ENCODE peak calls at places on chromosomes 16 and 17, in eight cellular contexts. F, K, J, C, H, B, D and N are unnamed samples.

GRCh38 chr17:57577751-57578607 is 167.1 kb downstream of the CCDC182 start:
- DNase-seq in F (no peak), K (peak), J (no peak), C (no peak), H (peak), B (peak), D (peak), N (no peak)

GRCh38 chr16:68436581-68436980 is 11.7 kb downstream of the SMPD3 start:
- DNase-seq in F (no peak), K (peak), J (peak), C (no peak), H (no peak), B (no peak), D (no peak), N (peak)

GRCh38 chr16:77869997-77870813 is 81.8 kb downstream of the VAT1L start:
- DNase-seq in F (peak), K (no peak), J (no peak), C (peak), H (no peak), B (peak), D (peak), N (no peak)

GRCh38 chr17:3804503-3804931 is 3.5 kb upstream of the ITGAE start:
- DNase-seq in F (no peak), K (no peak), J (no peak), C (no peak), H (no peak), B (peak), D (peak), N (peak)

GRCh38 chr16:86218479-86219170 is 291.7 kb upstream of the FOXF1 start:
- DNase-seq in F (no peak), K (no peak), J (no peak), C (no peak), H (no peak), B (no peak), D (no peak), N (no peak)

GRCh38 chr17:9051561-9051960 is 30.3 kb downstream of the NTN1 start:
- DNase-seq in F (no peak), K (no peak), J (no peak), C (no peak), H (peak), B (no peak), D (no peak), N (no peak)

GRCh38 chr16:53605979-53606378 is 97.7 kb downstream of the RPGRIP1L start:
- DNase-seq in F (no peak), K (no peak), J (no peak), C (no peak), H (no peak), B (no peak), D (no peak), N (no peak)

GRCh38 chr17:2609091-2609490 is 15.6 kb downstream of the PAFAH1B1 start:
- DNase-seq in F (no peak), K (no peak), J (no peak), C (no peak), H (no peak), B (no peak), D (no peak), N (no peak)

GRCh38 chr16:31382485-31383161 is 10.5 kb upstream of the ITGAD start:
- DNase-seq in F (peak), K (peak), J (peak), C (peak), H (peak), B (peak), D (peak), N (peak)

GRCh38 chr16:77660311-77660710 is 62.0 kb upstream of the NUDT7 start:
- DNase-seq in F (no peak), K (peak), J (no peak), C (no peak), H (peak), B (no peak), D (peak), N (no peak)

GRCh38 chr16:84947022-84947421 is 64.3 kb downstream of the ZDHHC7 start:
- DNase-seq in F (no peak), K (no peak), J (no peak), C (no peak), H (no peak), B (peak), D (no peak), N (no peak)

GRCh38 chr17:57269052-57269451 is 12.7 kb downstream of the MSI2 start:
- DNase-seq in F (no peak), K (no peak), J (no peak), C (no peak), H (no peak), B (no peak), D (no peak), N (no peak)

GRCh38 chr16:79163666-79164377 is 436.7 kb downstream of the MAF start:
- DNase-seq in F (no peak), K (no peak), J (no peak), C (peak), H (no peak), B (no peak), D (no peak), N (peak)
- H3K4me3 ChIP-seq in F (no peak), K (no peak), J (no peak), C (no peak), H (no peak), B (no peak), D (no peak), N (no peak)

DNA sequence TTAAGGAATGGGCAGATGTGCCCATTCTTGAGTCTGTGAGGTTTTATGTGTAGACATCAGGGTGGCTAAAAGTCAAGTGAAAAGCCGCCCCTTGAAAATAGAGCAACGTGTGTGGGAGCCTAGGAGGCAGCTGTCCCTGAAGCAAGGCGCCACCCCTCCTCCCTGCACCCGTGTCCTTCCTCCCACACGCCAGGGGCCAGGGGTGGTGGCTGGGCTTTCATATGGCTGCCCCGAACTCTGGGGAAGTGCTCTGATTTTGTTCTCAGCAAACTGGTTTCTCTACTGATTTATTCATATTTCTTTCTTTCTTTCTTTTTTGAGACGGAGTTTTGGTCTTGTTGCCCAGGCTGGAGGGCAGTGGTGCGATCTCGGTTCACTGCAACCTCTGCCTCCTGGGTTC is 4.7 kb downstream of the ZNF750 start:
- DNase-seq in F (no peak), K (no peak), J (no peak), C (no peak), H (no peak), B (no peak), D (no peak), N (no peak)
- H3K27ac ChIP-seq in F (no peak), K (no peak), J (no peak), C (no peak), H (peak), B (no peak), D (no peak), N (no peak)

DNA sequence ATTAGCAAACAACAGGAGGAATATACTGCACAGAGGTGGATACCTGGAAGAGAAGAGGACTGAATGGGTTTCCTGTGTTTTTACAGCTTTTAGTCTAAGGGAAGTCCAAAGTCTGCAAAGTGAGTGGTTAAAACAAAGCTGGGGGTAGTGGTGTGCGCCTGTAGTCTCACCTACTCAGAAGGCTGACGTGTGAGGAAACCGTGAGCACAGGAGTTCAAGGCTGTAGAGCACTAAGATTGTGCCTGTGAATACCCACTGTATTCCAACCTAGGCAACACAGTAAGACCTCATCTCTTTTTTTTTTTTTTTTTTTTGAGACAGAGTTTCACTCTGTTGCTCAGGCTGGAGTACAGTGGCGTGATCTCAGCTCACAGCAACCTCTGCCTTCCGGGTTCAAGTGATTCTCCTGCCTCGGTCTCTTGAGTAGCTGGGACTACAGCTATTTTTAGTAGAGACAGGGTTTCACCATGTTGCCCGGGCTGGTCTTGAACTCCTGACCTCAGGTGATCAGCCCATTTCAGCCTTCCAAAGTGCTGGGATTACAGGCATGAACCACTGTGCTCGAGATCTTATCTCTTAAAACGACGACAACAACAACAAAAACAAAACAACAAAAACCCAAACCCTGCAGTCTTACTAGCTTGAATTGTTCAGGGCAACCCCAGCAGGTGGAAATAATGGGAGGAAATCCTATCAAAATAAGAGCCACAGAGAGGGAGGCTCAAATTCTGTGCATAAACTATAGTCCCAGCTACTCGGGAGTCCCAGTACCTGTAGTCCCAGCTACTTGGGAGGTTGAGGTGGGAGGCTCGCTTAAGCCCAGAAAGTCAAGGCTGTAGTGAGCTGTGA is 16.7 kb upstream of the ATP6V0A1 start:
- DNase-seq in F (no peak), K (peak), J (no peak), C (no peak), H (no peak), B (no peak), D (no peak), N (peak)
- H3K4me3 ChIP-seq in F (no peak), K (no peak), J (no peak), C (no peak), H (no peak), B (no peak), D (no peak), N (no peak)

GRCh38 chr17:42111265-42111636 is 1.3 kb downstream of the DHX58 start:
- DNase-seq in F (no peak), K (no peak), J (no peak), C (no peak), H (no peak), B (no peak), D (peak), N (no peak)

GRCh38 chr17:42109086-42109485 is 3.4 kb downstream of the DHX58 start:
- DNase-seq in F (no peak), K (no peak), J (no peak), C (no peak), H (no peak), B (no peak), D (no peak), N (no peak)

GRCh38 chr17:42112552-42113176 is at the start of gene DHX58:
- DNase-seq in F (peak), K (no peak), J (no peak), C (peak), H (peak), B (peak), D (peak), N (peak)

GRCh38 chr17:42111901-42112551 is 488 bp downstream of the DHX58 start:
- DNase-seq in F (peak), K (no peak), J (no peak), C (peak), H (peak), B (peak), D (peak), N (peak)

GRCh38 chr17:42110301-42111264 is 1.9 kb downstream of the DHX58 start:
- DNase-seq in F (no peak), K (no peak), J (no peak), C (no peak), H (no peak), B (no peak), D (no peak), N (no peak)
- H3K27ac ChIP-seq in F (peak), K (no peak), J (no peak), C (no peak), H (no peak), B (no peak), D (no peak), N (no peak)

GRCh38 chr17:75985986-75986385 is 6.9 kb downstream of the TEN1 start:
- DNase-seq in F (peak), K (no peak), J (no peak), C (peak), H (no peak), B (no peak), D (no peak), N (no peak)

GRCh38 chr17:75981019-75981615 is 2.1 kb downstream of the TEN1 start:
- DNase-seq in F (peak), K (no peak), J (no peak), C (no peak), H (no peak), B (no peak), D (no peak), N (no peak)

GRCh38 chr17:75980188-75981018 is 1.4 kb downstream of the TEN1 start:
- DNase-seq in F (peak), K (no peak), J (no peak), C (no peak), H (no peak), B (no peak), D (no peak), N (no peak)

GRCh38 chr17:75979705-75980187 is 706 bp downstream of the TEN1 start:
- DNase-seq in F (no peak), K (no peak), J (no peak), C (no peak), H (no peak), B (no peak), D (no peak), N (no peak)

GRCh38 chr17:75983501-75984181 is 4.6 kb downstream of the TEN1 start:
- DNase-seq in F (peak), K (no peak), J (no peak), C (no peak), H (peak), B (peak), D (no peak), N (no peak)
- H3K4me3 ChIP-seq in F (no peak), K (no peak), J (no peak), C (no peak), H (no peak), B (no peak), D (no peak), N (no peak)